ENCODE peak calls at places on chromosomes 2 and 18, in eight cellular contexts. W is esophagus muscularis mucosa; L is mesendoderm; M is upper lobe of right lung; C is thyroid gland; A is heart right ventricle; V is mammary epithelial cell; T is CD8-positive, alpha-beta memory T cell. O is an unnamed sample. For H3K4me1 and H3K36me3, the result is how much of the 10 kb centered on the place peaks cover.

GRCh38 chr2:70805987-70806386 is 14.4 kb downstream of the CLEC4F start:
- DNase-seq in T (no peak), L (no peak), C (no peak), M (no peak), W (no peak), A (no peak), V (no peak), O (peak)

GRCh38 chr18:35827275-35827929 is 145.1 kb upstream of the RMP24 start:
- DNase-seq in V (peak), M (no peak), L (peak), T (no peak), C (no peak), W (no peak), A (no peak), O (no peak)

GRCh38 chr18:64287926-64288325 is 139.0 kb upstream of the LINC00305 start:
- DNase-seq in T (no peak), L (no peak), W (no peak), A (no peak), M (no peak), C (no peak), V (no peak), O (no peak)

GRCh38 chr2:138030459-138030858 is 66.2 kb downstream of the HNMT start:
- DNase-seq in V (peak), M (no peak), C (no peak), W (no peak), A (no peak), T (no peak), L (no peak), O (peak)

GRCh38 chr18:45026162-45026561 is 345.5 kb downstream of the SETBP1 start:
- DNase-seq in V (no peak), A (no peak), L (peak), W (no peak), C (peak), M (no peak), T (no peak), O (no peak)

GRCh38 chr2:195477248-195477995 is 179.6 kb upstream of the SLC39A10 start:
- DNase-seq in C (no peak), L (no peak), V (peak), A (no peak), M (no peak), T (no peak), W (no peak), O (no peak)

GRCh38 chr2:144834363-144834762 is 314.4 kb upstream of the ZEB2 start:
- DNase-seq in V (no peak), A (no peak), L (no peak), M (no peak), C (no peak), W (no peak), T (no peak), O (peak)

GRCh38 chr2:62467475-62468321 is 38.3 kb downstream of the TMEM17 start:
- DNase-seq in C (peak), L (peak), V (peak), M (no peak), W (no peak), T (no peak), A (no peak), O (peak)

GRCh38 chr2:74747411-74748080 is 86.4 kb upstream of the HK2 start:
- DNase-seq in A (no peak), C (no peak), T (no peak), V (peak), M (no peak), W (peak), L (no peak), O (no peak)

GRCh38 chr18:36130039-36130831 is 536 bp downstream of the ELP2 start:
- DNase-seq in V (no peak), C (no peak), L (no peak), T (no peak), W (no peak), M (no peak), A (no peak), O (no peak)

GRCh38 chr2:237250599-237250998 is 163.4 kb downstream of the COL6A3 start:
- DNase-seq in V (no peak), L (no peak), A (no peak), C (no peak), W (no peak), M (no peak), T (no peak), O (no peak)

GRCh38 chr2:51027442-51027841 is 4.5 kb downstream of the NRXN1 start:
- DNase-seq in C (no peak), V (no peak), M (no peak), T (no peak), A (peak), W (no peak), L (no peak), O (no peak)

GRCh38 chr2:166458682-166459081 is 35.4 kb downstream of the SCN7A start:
- DNase-seq in L (no peak), A (no peak), M (no peak), T (no peak), C (no peak), W (no peak), V (no peak), O (no peak)
- H3K27ac ChIP-seq in L (no peak), A (no peak), M (no peak), T (no peak), C (no peak), W (no peak), V (no peak), O (no peak)

GRCh38 chr2:66466435-66466834 is 31.5 kb downstream of the MEIS1 start:
- DNase-seq in W (no peak), T (no peak), L (no peak), A (no peak), V (no peak), C (no peak), M (no peak), O (no peak)
- H3K4me1 ChIP-seq in W (under half), T (under half), L (under half), A (under half), V (under half), C (under half), M (under half), O (half or more)

GRCh38 chr2:152682663-152683062 is 34.6 kb downstream of the PRPF40A start:
- DNase-seq in C (no peak), A (no peak), M (no peak), V (no peak), L (peak), W (no peak), T (no peak), O (no peak)
- H3K36me3 ChIP-seq in C (under half), A (under half), M (under half), V (under half), L (under half), W (under half), T (under half), O (under half)

GRCh38 chr2:117980783-117981676 is 32.8 kb downstream of the CCDC93 start:
- DNase-seq in W (no peak), C (no peak), M (no peak), T (no peak), L (no peak), A (no peak), V (peak), O (no peak)
- H3K27ac ChIP-seq in W (no peak), C (no peak), M (peak), T (no peak), L (no peak), A (no peak), V (peak), O (no peak)

GRCh38 chr2:232309592-232309991 is 69.0 kb upstream of the ALPP start:
- DNase-seq in C (no peak), T (no peak), V (no peak), W (no peak), A (no peak), M (no peak), L (peak), O (no peak)

GRCh38 chr2:232310189-232310588 is 68.4 kb upstream of the ALPP start:
- DNase-seq in V (no peak), L (no peak), M (no peak), C (no peak), W (no peak), T (peak), A (no peak), O (no peak)

GRCh38 chr2:232308986-232309385 is 69.6 kb upstream of the ALPP start:
- DNase-seq in C (no peak), V (no peak), T (no peak), W (no peak), A (no peak), M (no peak), L (no peak), O (no peak)

GRCh38 chr2:232306741-232307305 is 71.7 kb upstream of the ALPP start:
- DNase-seq in M (no peak), T (no peak), L (no peak), W (no peak), A (no peak), C (no peak), V (no peak), O (no peak)

GRCh38 chr2:232307854-232308253 is 70.7 kb upstream of the ALPP start:
- DNase-seq in M (no peak), C (no peak), L (no peak), W (no peak), A (no peak), T (no peak), V (peak), O (no peak)
- H3K4me1 ChIP-seq in M (under half), C (under half), L (under half), W (under half), A (under half), T (under half), V (under half), O (under half)

O was measured in cardiac muscle cell.